ENCODE peak calls at places on chromosomes 4 and X, in seven cellular contexts. One of them, this sample, is unnamed.

GRCh38 chr4:151250706-151251105 is 26.3 kb upstream of the PRSS48 start:
- DNase-seq in Karpas-422: no peak
- DNase-seq in hepatocyte: no peak
- DNase-seq in K562: no peak
- DNase-seq in trophoblast cell: no peak
- DNase-seq in IMR-90: no peak
- DNase-seq in OCI-LY7: no peak
- DNase-seq in this sample: no peak

GRCh38 chr4:146916479-146917076 is 29.1 kb downstream of the TTC29 start:
- DNase-seq in hepatocyte: peak; percentile 48
- DNase-seq in K562: peak; percentile 22
- DNase-seq in trophoblast cell: peak; percentile 33
- DNase-seq in Karpas-422: peak; percentile 81
- DNase-seq in IMR-90: peak; percentile 47
- DNase-seq in OCI-LY7: peak; percentile 35
- DNase-seq in this sample: peak; percentile 15

GRCh38 chrX:1249101-1249887 is 19.3 kb upstream of the CSF2RA start:
- DNase-seq in IMR-90: no peak
- DNase-seq in OCI-LY7: peak; percentile 80
- DNase-seq in hepatocyte: peak; percentile 69
- DNase-seq in trophoblast cell: peak; percentile 94
- DNase-seq in Karpas-422: peak; percentile 67
- DNase-seq in K562: no peak
- DNase-seq in this sample: no peak

GRCh38 chrX:31435592-31435991 is 363.8 kb upstream of the FTHL17 start:
- DNase-seq in IMR-90: peak; percentile 22
- DNase-seq in Karpas-422: no peak
- DNase-seq in OCI-LY7: no peak
- DNase-seq in K562: no peak
- DNase-seq in hepatocyte: peak; percentile 46
- DNase-seq in trophoblast cell: no peak
- DNase-seq in this sample: peak; percentile 32

GRCh38 chr4:94577136-94577535 is 125.4 kb downstream of the PDLIM5 start:
- DNase-seq in OCI-LY7: no peak
- DNase-seq in trophoblast cell: no peak
- DNase-seq in IMR-90: peak; percentile 67
- DNase-seq in K562: no peak
- DNase-seq in hepatocyte: peak; percentile 18
- DNase-seq in Karpas-422: peak; percentile 64
- DNase-seq in this sample: peak; percentile 85

GRCh38 chr4:26257850-26258249 is 63.0 kb upstream of the RBPJ start:
- DNase-seq in K562: no peak
- DNase-seq in Karpas-422: no peak
- DNase-seq in hepatocyte: no peak
- DNase-seq in IMR-90: no peak
- DNase-seq in trophoblast cell: no peak
- DNase-seq in OCI-LY7: no peak
- DNase-seq in this sample: no peak

GRCh38 chr4:89898304-89898716 is 3.7 kb downstream of the MMRN1 start:
- DNase-seq in trophoblast cell: no peak
- DNase-seq in OCI-LY7: peak; percentile 27
- DNase-seq in Karpas-422: peak; percentile 42
- DNase-seq in hepatocyte: peak; percentile 59
- DNase-seq in IMR-90: no peak
- DNase-seq in K562: no peak
- DNase-seq in this sample: no peak

GRCh38 chr4:8643441-8643840 is 50.9 kb downstream of the CPZ start:
- DNase-seq in trophoblast cell: no peak
- DNase-seq in hepatocyte: no peak
- DNase-seq in IMR-90: no peak
- DNase-seq in K562: no peak
- DNase-seq in Karpas-422: no peak
- DNase-seq in OCI-LY7: no peak
- DNase-seq in this sample: no peak

GRCh38 chr4:73704314-73705055 is 35.9 kb upstream of the CXCL8 start:
- DNase-seq in Karpas-422: no peak
- DNase-seq in hepatocyte: peak; percentile 85
- DNase-seq in IMR-90: peak; percentile 100
- DNase-seq in trophoblast cell: peak; percentile 83
- DNase-seq in K562: peak; percentile 28
- DNase-seq in OCI-LY7: no peak
- DNase-seq in this sample: peak; percentile 100

GRCh38 chrX:77160301-77160700 is 286.9 kb upstream of the FGF16 start:
- DNase-seq in trophoblast cell: no peak
- DNase-seq in K562: no peak
- DNase-seq in OCI-LY7: peak; percentile 25
- DNase-seq in Karpas-422: peak; percentile 77
- DNase-seq in hepatocyte: no peak
- DNase-seq in IMR-90: no peak
- DNase-seq in this sample: no peak

GRCh38 chr4:30262379-30262778 is 457.8 kb upstream of the PCDH7 start:
- DNase-seq in hepatocyte: no peak
- DNase-seq in OCI-LY7: no peak
- DNase-seq in trophoblast cell: no peak
- DNase-seq in K562: no peak
- DNase-seq in Karpas-422: no peak
- DNase-seq in IMR-90: no peak
- DNase-seq in this sample: no peak

GRCh38 chrX:100376581-100376980 is 33.5 kb downstream of the PCDH19 start:
- DNase-seq in hepatocyte: no peak
- DNase-seq in trophoblast cell: peak; percentile 10
- DNase-seq in IMR-90: peak; percentile 1
- DNase-seq in OCI-LY7: no peak
- DNase-seq in K562: no peak
- DNase-seq in Karpas-422: no peak
- DNase-seq in this sample: peak; percentile 1

GRCh38 chr4:6369924-6370645 is 100.4 kb downstream of the WFS1 start:
- DNase-seq in trophoblast cell: no peak
- DNase-seq in Karpas-422: no peak
- DNase-seq in IMR-90: no peak
- DNase-seq in OCI-LY7: no peak
- DNase-seq in hepatocyte: no peak
- DNase-seq in K562: peak; percentile 40
- DNase-seq in this sample: no peak

GRCh38 chrX:30875957-30876356 is 13.1 kb downstream of the TAB3 start:
- DNase-seq in hepatocyte: no peak
- DNase-seq in K562: no peak
- DNase-seq in OCI-LY7: no peak
- DNase-seq in IMR-90: peak; percentile 87
- DNase-seq in Karpas-422: no peak
- DNase-seq in trophoblast cell: peak; percentile 34
- DNase-seq in this sample: peak; percentile 64

GRCh38 chr4:61911313-61911756 is 711.2 kb downstream of the ADGRL3 start:
- DNase-seq in trophoblast cell: no peak
- DNase-seq in hepatocyte: no peak
- DNase-seq in K562: no peak
- DNase-seq in Karpas-422: no peak
- DNase-seq in IMR-90: no peak
- DNase-seq in OCI-LY7: no peak
- DNase-seq in this sample: peak; percentile 2

GRCh38 chr4:61909031-61909430 is 708.9 kb downstream of the ADGRL3 start:
- DNase-seq in IMR-90: no peak
- DNase-seq in hepatocyte: no peak
- DNase-seq in trophoblast cell: no peak
- DNase-seq in K562: no peak
- DNase-seq in Karpas-422: no peak
- DNase-seq in OCI-LY7: no peak
- DNase-seq in this sample: no peak
- H2AFZ ChIP-seq in IMR-90: no peak overlapping the region
- H2AFZ ChIP-seq in hepatocyte: no peak overlapping the region
- H2AFZ ChIP-seq in trophoblast cell: no peak overlapping the region
- H2AFZ ChIP-seq in K562: no peak overlapping the region
- H2AFZ ChIP-seq in Karpas-422: no peak overlapping the region
- H2AFZ ChIP-seq in OCI-LY7: no peak overlapping the region
- H2AFZ ChIP-seq in this sample: no peak overlapping the region

GRCh38 chr4:169205146-169205806 is 65.5 kb downstream of the SH3RF1 start:
- DNase-seq in IMR-90: no peak
- DNase-seq in Karpas-422: no peak
- DNase-seq in OCI-LY7: no peak
- DNase-seq in trophoblast cell: no peak
- DNase-seq in hepatocyte: no peak
- DNase-seq in K562: no peak
- DNase-seq in this sample: no peak

GRCh38 chr4:169208090-169208455 is 62.7 kb downstream of the SH3RF1 start:
- DNase-seq in K562: no peak
- DNase-seq in Karpas-422: no peak
- DNase-seq in OCI-LY7: no peak
- DNase-seq in IMR-90: no peak
- DNase-seq in hepatocyte: no peak
- DNase-seq in trophoblast cell: no peak
- DNase-seq in this sample: no peak

GRCh38 chr4:169209388-169209883 is 61.3 kb downstream of the SH3RF1 start:
- DNase-seq in trophoblast cell: no peak
- DNase-seq in OCI-LY7: no peak
- DNase-seq in hepatocyte: no peak
- DNase-seq in IMR-90: no peak
- DNase-seq in K562: no peak
- DNase-seq in Karpas-422: no peak
- DNase-seq in this sample: no peak

GRCh38 chr4:169208516-169208915 is 62.2 kb downstream of the SH3RF1 start:
- DNase-seq in K562: no peak
- DNase-seq in Karpas-422: no peak
- DNase-seq in trophoblast cell: no peak
- DNase-seq in OCI-LY7: no peak
- DNase-seq in hepatocyte: no peak
- DNase-seq in IMR-90: peak; percentile 54
- DNase-seq in this sample: peak; percentile 52

DNA sequence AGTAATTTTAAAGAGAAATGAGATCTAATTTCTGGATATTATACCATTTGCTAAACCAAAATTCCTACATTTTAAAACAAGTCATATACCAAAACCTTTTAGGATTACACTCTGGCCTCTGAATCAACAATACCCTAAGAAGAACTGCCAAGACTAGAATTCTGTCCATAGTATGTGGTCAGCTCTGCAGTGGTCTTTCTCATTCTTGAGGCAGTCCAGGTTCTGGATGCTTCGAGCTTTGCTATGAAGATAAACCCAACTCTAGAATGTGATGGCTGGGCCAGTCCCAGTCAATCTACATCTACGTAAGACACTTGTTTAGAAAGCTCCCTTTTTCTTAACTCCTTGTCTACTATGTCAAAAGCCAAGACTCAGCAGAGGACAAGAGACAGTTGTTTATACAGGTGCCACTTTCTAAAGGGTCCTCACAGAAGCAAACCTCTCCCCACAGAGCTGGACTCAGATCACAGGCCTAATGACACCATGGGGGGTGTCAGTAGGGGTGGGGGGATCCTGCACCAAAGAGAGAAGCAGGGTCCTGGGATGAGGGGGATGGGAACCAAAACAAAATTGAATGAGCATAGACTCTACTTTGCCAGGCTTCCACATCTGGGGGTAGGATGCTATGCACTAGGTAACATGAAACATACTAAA is 63.2 kb downstream of the SH3RF1 start:
- DNase-seq in Karpas-422: no peak
- DNase-seq in trophoblast cell: no peak
- DNase-seq in OCI-LY7: no peak
- DNase-seq in IMR-90: no peak
- DNase-seq in hepatocyte: no peak
- DNase-seq in K562: no peak
- DNase-seq in this sample: peak; percentile 44
- H3K4me1 ChIP-seq in Karpas-422: no peaks in the 10 kb centered on the region
- H3K4me1 ChIP-seq in trophoblast cell: peaks cover 5% of the 10 kb centered on the region
- H3K4me1 ChIP-seq in OCI-LY7: no peaks in the 10 kb centered on the region
- H3K4me1 ChIP-seq in IMR-90: peaks cover 20% of the 10 kb centered on the region
- H3K4me1 ChIP-seq in hepatocyte: peaks cover 16% of the 10 kb centered on the region
- H3K4me1 ChIP-seq in K562: no peaks in the 10 kb centered on the region
- H3K4me1 ChIP-seq in this sample: peaks cover 10% of the 10 kb centered on the region

GRCh38 chr4:167238226-167238625 is 3.9 kb upstream of the SPOCK3 start:
- DNase-seq in OCI-LY7: no peak
- DNase-seq in IMR-90: no peak
- DNase-seq in K562: no peak
- DNase-seq in trophoblast cell: peak; percentile 17
- DNase-seq in Karpas-422: no peak
- DNase-seq in hepatocyte: no peak
- DNase-seq in this sample: no peak

GRCh38 chr4:167234388-167234881 is at the start of gene SPOCK3:
- DNase-seq in Karpas-422: no peak
- DNase-seq in OCI-LY7: no peak
- DNase-seq in hepatocyte: peak; percentile 70
- DNase-seq in K562: no peak
- DNase-seq in trophoblast cell: no peak
- DNase-seq in IMR-90: no peak
- DNase-seq in this sample: peak; percentile 42

GRCh38 chr4:167233523-167234387 is 539 bp downstream of the SPOCK3 start:
- DNase-seq in K562: no peak
- DNase-seq in trophoblast cell: no peak
- DNase-seq in OCI-LY7: no peak
- DNase-seq in IMR-90: no peak
- DNase-seq in hepatocyte: peak; percentile 28
- DNase-seq in Karpas-422: no peak
- DNase-seq in this sample: peak; percentile 21

GRCh38 chr4:167239627-167240026 is 5.3 kb upstream of the SPOCK3 start:
- DNase-seq in trophoblast cell: no peak
- DNase-seq in IMR-90: no peak
- DNase-seq in OCI-LY7: no peak
- DNase-seq in Karpas-422: no peak
- DNase-seq in hepatocyte: no peak
- DNase-seq in K562: no peak
- DNase-seq in this sample: no peak
- H3K4me3 ChIP-seq in trophoblast cell: no peak overlapping the region
- H3K4me3 ChIP-seq in IMR-90: no peak overlapping the region
- H3K4me3 ChIP-seq in OCI-LY7: no peak overlapping the region
- H3K4me3 ChIP-seq in Karpas-422: no peak overlapping the region
- H3K4me3 ChIP-seq in hepatocyte: no peak overlapping the region
- H3K4me3 ChIP-seq in K562: no peak overlapping the region
- H3K4me3 ChIP-seq in this sample: no peak overlapping the region

GRCh38 chr4:3267576-3268394 is 18.8 kb downstream of the MSANTD1 start:
- DNase-seq in Karpas-422: no peak
- DNase-seq in K562: no peak
- DNase-seq in OCI-LY7: no peak
- DNase-seq in trophoblast cell: peak; percentile 76
- DNase-seq in IMR-90: no peak
- DNase-seq in hepatocyte: peak; percentile 6
- DNase-seq in this sample: no peak
- H2AFZ ChIP-seq in Karpas-422: no peak overlapping the region
- H2AFZ ChIP-seq in K562: no peak overlapping the region
- H2AFZ ChIP-seq in OCI-LY7: no peak overlapping the region
- H2AFZ ChIP-seq in trophoblast cell: no peak overlapping the region
- H2AFZ ChIP-seq in IMR-90: no peak overlapping the region
- H2AFZ ChIP-seq in hepatocyte: no peak overlapping the region
- H2AFZ ChIP-seq in this sample: no peak overlapping the region